ENCODE peak calls at places on chromosome 22, in four cellular contexts. One of them, this sample, is unnamed.

GRCh38 chr22:31646186-31647019 is 15.6 kb downstream of the PISD start:
- DNase-seq in colonic mucosa: no peak
- DNase-seq in NCI-H1092 treated with DMSO at 0.1 percent for 48 hours: no peak
- DNase-seq in BJ: peak
- DNase-seq in this sample: peak

GRCh38 chr22:40509401-40510134 is 127.0 kb downstream of the MRTFA start:
- DNase-seq in NCI-H1092 treated with DMSO at 0.1 percent for 48 hours: no peak
- DNase-seq in BJ: peak
- DNase-seq in colonic mucosa: peak
- DNase-seq in this sample: peak

GRCh38 chr22:37234736-37235711 is 9.0 kb downstream of the RAC2 start:
- DNase-seq in NCI-H1092 treated with DMSO at 0.1 percent for 48 hours: no peak
- DNase-seq in BJ: no peak
- DNase-seq in colonic mucosa: no peak
- DNase-seq in this sample: no peak

GRCh38 chr22:44664149-44664548 is 37.9 kb upstream of the PRR5 start:
- DNase-seq in colonic mucosa: peak
- DNase-seq in BJ: no peak
- DNase-seq in NCI-H1092 treated with DMSO at 0.1 percent for 48 hours: no peak
- DNase-seq in this sample: no peak

GRCh38 chr22:17570851-17571631 is 7.7 kb downstream of the SLC25A18 start:
- DNase-seq in NCI-H1092 treated with DMSO at 0.1 percent for 48 hours: no peak
- DNase-seq in BJ: peak
- DNase-seq in colonic mucosa: peak
- DNase-seq in this sample: peak

GRCh38 chr22:49827307-49827852 is 293 bp downstream of the BRD1 start:
- DNase-seq in BJ: no peak
- DNase-seq in NCI-H1092 treated with DMSO at 0.1 percent for 48 hours: no peak
- DNase-seq in colonic mucosa: no peak
- DNase-seq in this sample: no peak

GRCh38 chr22:24433868-24434471 is 6.6 kb downstream of the ADORA2A start:
- DNase-seq in BJ: no peak
- DNase-seq in colonic mucosa: no peak
- DNase-seq in NCI-H1092 treated with DMSO at 0.1 percent for 48 hours: no peak
- DNase-seq in this sample: peak

GRCh38 chr22:24284747-24285203 is 14.1 kb downstream of the SPECC1L start:
- DNase-seq in BJ: no peak
- DNase-seq in colonic mucosa: no peak
- DNase-seq in NCI-H1092 treated with DMSO at 0.1 percent for 48 hours: no peak
- DNase-seq in this sample: no peak

GRCh38 chr22:46678785-46679700 is 58.9 kb downstream of the GRAMD4 start:
- DNase-seq in BJ: no peak
- DNase-seq in NCI-H1092 treated with DMSO at 0.1 percent for 48 hours: no peak
- DNase-seq in colonic mucosa: no peak
- DNase-seq in this sample: no peak

GRCh38 chr22:28051091-28051786 is 132.2 kb upstream of the PITPNB start:
- DNase-seq in colonic mucosa: no peak
- DNase-seq in NCI-H1092 treated with DMSO at 0.1 percent for 48 hours: no peak
- DNase-seq in BJ: no peak
- DNase-seq in this sample: no peak

GRCh38 chr22:36279219-36279666 is 26.3 kb downstream of the APOL1 start:
- DNase-seq in BJ: no peak
- DNase-seq in NCI-H1092 treated with DMSO at 0.1 percent for 48 hours: no peak
- DNase-seq in colonic mucosa: no peak
- DNase-seq in this sample: no peak

GRCh38 chr22:45903355-45904149 is 73.4 kb downstream of the WNT7B start:
- DNase-seq in NCI-H1092 treated with DMSO at 0.1 percent for 48 hours: no peak
- DNase-seq in BJ: peak
- DNase-seq in colonic mucosa: no peak
- DNase-seq in this sample: peak

GRCh38 chr22:23939017-23939357 is 22.0 kb downstream of the GSTT2B start:
- DNase-seq in BJ: no peak
- DNase-seq in NCI-H1092 treated with DMSO at 0.1 percent for 48 hours: no peak
- DNase-seq in colonic mucosa: no peak
- DNase-seq in this sample: no peak

GRCh38 chr22:45965565-45965962 is 11.4 kb downstream of the WNT7B start:
- DNase-seq in colonic mucosa: no peak
- DNase-seq in BJ: no peak
- DNase-seq in NCI-H1092 treated with DMSO at 0.1 percent for 48 hours: no peak
- DNase-seq in this sample: no peak

GRCh38 chr22:17496843-17497242 is 66.5 kb upstream of the SLC25A18 start:
- DNase-seq in BJ: no peak
- DNase-seq in NCI-H1092 treated with DMSO at 0.1 percent for 48 hours: no peak
- DNase-seq in colonic mucosa: no peak
- DNase-seq in this sample: no peak

GRCh38 chr22:45757068-45757467 is 85.4 kb downstream of the ATXN10 start:
- DNase-seq in BJ: peak
- DNase-seq in NCI-H1092 treated with DMSO at 0.1 percent for 48 hours: no peak
- DNase-seq in colonic mucosa: no peak
- DNase-seq in this sample: no peak

GRCh38 chr22:31343235-31344191 is 2.6 kb downstream of the PATZ1 start:
- DNase-seq in colonic mucosa: peak
- DNase-seq in BJ: no peak
- DNase-seq in NCI-H1092 treated with DMSO at 0.1 percent for 48 hours: peak
- DNase-seq in this sample: no peak

GRCh38 chr22:39431821-39432251 is 25.0 kb upstream of the MGAT3 start:
- DNase-seq in BJ: no peak
- DNase-seq in NCI-H1092 treated with DMSO at 0.1 percent for 48 hours: no peak
- DNase-seq in colonic mucosa: no peak
- DNase-seq in this sample: no peak

GRCh38 chr22:32836286-32836859 is 34.9 kb downstream of the TIMP3 start:
- DNase-seq in NCI-H1092 treated with DMSO at 0.1 percent for 48 hours: no peak
- DNase-seq in BJ: no peak
- DNase-seq in colonic mucosa: no peak
- DNase-seq in this sample: no peak

GRCh38 chr22:22928666-22929380 is 41.2 kb downstream of the IGLL5 start:
- DNase-seq in colonic mucosa: peak
- DNase-seq in NCI-H1092 treated with DMSO at 0.1 percent for 48 hours: no peak
- DNase-seq in BJ: no peak
- DNase-seq in this sample: no peak

GRCh38 chr22:47372596-47373385 is 610.3 kb downstream of the TBC1D22A start:
- DNase-seq in BJ: no peak
- DNase-seq in NCI-H1092 treated with DMSO at 0.1 percent for 48 hours: no peak
- DNase-seq in colonic mucosa: no peak
- DNase-seq in this sample: no peak

GRCh38 chr22:45428391-45429385 is 15.2 kb downstream of the RIBC2 start:
- DNase-seq in colonic mucosa: no peak
- DNase-seq in BJ: no peak
- DNase-seq in NCI-H1092 treated with DMSO at 0.1 percent for 48 hours: no peak
- DNase-seq in this sample: no peak

GRCh38 chr22:47044722-47045545 is 282.5 kb downstream of the TBC1D22A start:
- DNase-seq in NCI-H1092 treated with DMSO at 0.1 percent for 48 hours: no peak
- DNase-seq in colonic mucosa: no peak
- DNase-seq in BJ: no peak
- DNase-seq in this sample: no peak

GRCh38 chr22:19962909-19963806 is 21.5 kb upstream of the TXNRD2 start:
- DNase-seq in colonic mucosa: peak
- DNase-seq in NCI-H1092 treated with DMSO at 0.1 percent for 48 hours: no peak
- DNase-seq in BJ: no peak
- DNase-seq in this sample: no peak

GRCh38 chr22:36315325-36315724 is 62.4 kb downstream of the APOL1 start:
- DNase-seq in BJ: no peak
- DNase-seq in NCI-H1092 treated with DMSO at 0.1 percent for 48 hours: no peak
- DNase-seq in colonic mucosa: no peak
- DNase-seq in this sample: no peak

GRCh38 chr22:25332386-25332785 is 112.9 kb downstream of the CRYBB2 start:
- DNase-seq in colonic mucosa: no peak
- DNase-seq in BJ: no peak
- DNase-seq in NCI-H1092 treated with DMSO at 0.1 percent for 48 hours: no peak
- DNase-seq in this sample: no peak

GRCh38 chr22:42697542-42698013 is 23.1 kb downstream of the A4GALT start:
- DNase-seq in NCI-H1092 treated with DMSO at 0.1 percent for 48 hours: no peak
- DNase-seq in BJ: no peak
- DNase-seq in colonic mucosa: peak
- DNase-seq in this sample: peak

GRCh38 chr22:49107561-49107960 is 720.1 kb downstream of the BRD1 start:
- DNase-seq in BJ: no peak
- DNase-seq in NCI-H1092 treated with DMSO at 0.1 percent for 48 hours: no peak
- DNase-seq in colonic mucosa: no peak
- DNase-seq in this sample: no peak

GRCh38 chr22:49296561-49296960 is 531.1 kb downstream of the BRD1 start:
- DNase-seq in colonic mucosa: no peak
- DNase-seq in BJ: no peak
- DNase-seq in NCI-H1092 treated with DMSO at 0.1 percent for 48 hours: no peak
- DNase-seq in this sample: no peak

GRCh38 chr22:31742682-31743081 is 7.2 kb downstream of the PRR14L start:
- DNase-seq in BJ: no peak
- DNase-seq in colonic mucosa: no peak
- DNase-seq in NCI-H1092 treated with DMSO at 0.1 percent for 48 hours: no peak
- DNase-seq in this sample: no peak

GRCh38 chr22:47154621-47155081 is 392.2 kb downstream of the TBC1D22A start:
- DNase-seq in colonic mucosa: no peak
- DNase-seq in BJ: no peak
- DNase-seq in NCI-H1092 treated with DMSO at 0.1 percent for 48 hours: no peak
- DNase-seq in this sample: peak

GRCh38 chr22:26579331-26579886 is 10.5 kb downstream of the TPST2 start:
- DNase-seq in colonic mucosa: peak
- DNase-seq in BJ: no peak
- DNase-seq in NCI-H1092 treated with DMSO at 0.1 percent for 48 hours: no peak
- DNase-seq in this sample: no peak

GRCh38 chr22:39183991-39184585 is 31.6 kb upstream of the CBX7 start:
- DNase-seq in BJ: no peak
- DNase-seq in NCI-H1092 treated with DMSO at 0.1 percent for 48 hours: no peak
- DNase-seq in colonic mucosa: no peak
- DNase-seq in this sample: peak

This sample was measured in GM04503.